ENCODE peak calls at places on chromosomes 6 and 20, in seven cellular contexts. B, U, J, A, Q, L and F are unnamed samples.

GRCh38 chr6:88157106-88157505 is 9.0 kb downstream of the CNR1 start:
- DNase-seq in B (no peak), U (no peak), J (no peak), A (no peak), Q (no peak), L (no peak), F (no peak)

GRCh38 chr6:27592107-27592480 is 119.2 kb upstream of the ZNF184 start:
- DNase-seq in B (no peak), U (no peak), J (no peak), A (no peak), Q (no peak), L (no peak), F (no peak)

GRCh38 chr20:24425523-24425922 is 43.9 kb upstream of the SYNDIG1 start:
- DNase-seq in B (no peak), U (no peak), J (no peak), A (no peak), Q (no peak), L (no peak), F (no peak)

GRCh38 chr6:3221579-3221978 is 5.9 kb downstream of the TUBB2B start:
- DNase-seq in B (no peak), U (no peak), J (no peak), A (no peak), Q (no peak), L (no peak), F (no peak)

GRCh38 chr6:90025418-90026089 is 131.3 kb downstream of the GJA10 start:
- DNase-seq in B (no peak), U (no peak), J (peak; percentile 59), A (no peak), Q (no peak), L (no peak), F (no peak)

GRCh38 chr20:58192567-58192966 is 35.9 kb downstream of the ANKRD60 start:
- DNase-seq in B (no peak), U (no peak), J (peak; percentile 65), A (no peak), Q (no peak), L (no peak), F (no peak)

GRCh38 chr20:19519461-19519860 is 238.6 kb upstream of the RIN2 start:
- DNase-seq in B (no peak), U (no peak), J (no peak), A (no peak), Q (no peak), L (no peak), F (no peak)

GRCh38 chr6:133704371-133704770 is 184.5 kb upstream of the TCF21 start:
- DNase-seq in B (no peak), U (no peak), J (no peak), A (no peak), Q (no peak), L (no peak), F (no peak)

GRCh38 chr6:31462964-31463940 is 34.7 kb upstream of the MICB start:
- DNase-seq in B (peak; percentile 95), U (peak; percentile 96), J (peak; percentile 69), A (peak; percentile 72), Q (peak; percentile 79), L (peak; percentile 96), F (peak; percentile 94)

GRCh38 chr6:100593522-100593921 is 128.8 kb upstream of the SIM1 start:
- DNase-seq in B (no peak), U (no peak), J (no peak), A (no peak), Q (no peak), L (no peak), F (no peak)

GRCh38 chr6:16409531-16410441 is 171.4 kb downstream of the GMPR start:
- DNase-seq in B (peak; percentile 52), U (no peak), J (peak; percentile 72), A (peak; percentile 21), Q (peak; percentile 25), L (peak; percentile 74), F (peak; percentile 85)

GRCh38 chr6:42120895-42121865 is 21.2 kb downstream of the C6orf132 start:
- DNase-seq in B (no peak), U (no peak), J (no peak), A (no peak), Q (no peak), L (peak; percentile 34), F (no peak)

GRCh38 chr20:37624963-37625362 is 68.9 kb upstream of the CTNNBL1 start:
- DNase-seq in B (no peak), U (no peak), J (peak; percentile 48), A (no peak), Q (no peak), L (no peak), F (no peak)

GRCh38 chr6:5025911-5026819 is 22.3 kb upstream of the RPP40 start:
- DNase-seq in B (peak; percentile 44), U (no peak), J (peak; percentile 54), A (no peak), Q (peak; percentile 58), L (peak; percentile 57), F (no peak)

GRCh38 chr20:49870261-49870660 is 45.1 kb downstream of the SPATA2 start:
- DNase-seq in B (no peak), U (no peak), J (no peak), A (no peak), Q (no peak), L (no peak), F (no peak)

GRCh38 chr20:53291548-53291947 is 302.1 kb downstream of the ZNF217 start:
- DNase-seq in B (no peak), U (no peak), J (no peak), A (no peak), Q (no peak), L (no peak), F (no peak)

GRCh38 chr20:4797275-4797674 is 75.6 kb downstream of the PRND start:
- DNase-seq in B (no peak), U (no peak), J (no peak), A (no peak), Q (no peak), L (no peak), F (no peak)

GRCh38 chr6:156791261-156791850 is 14.2 kb downstream of the ARID1B start:
- DNase-seq in B (no peak), U (peak; percentile 72), J (peak; percentile 57), A (no peak), Q (no peak), L (no peak), F (no peak)

GRCh38 chr6:136382676-136383075 is 93.0 kb upstream of the BCLAF1 start:
- DNase-seq in B (no peak), U (no peak), J (no peak), A (no peak), Q (no peak), L (no peak), F (no peak)

GRCh38 chr6:136383271-136383670 is 93.6 kb upstream of the BCLAF1 start:
- DNase-seq in B (no peak), U (no peak), J (no peak), A (no peak), Q (no peak), L (no peak), F (no peak)

DNA sequence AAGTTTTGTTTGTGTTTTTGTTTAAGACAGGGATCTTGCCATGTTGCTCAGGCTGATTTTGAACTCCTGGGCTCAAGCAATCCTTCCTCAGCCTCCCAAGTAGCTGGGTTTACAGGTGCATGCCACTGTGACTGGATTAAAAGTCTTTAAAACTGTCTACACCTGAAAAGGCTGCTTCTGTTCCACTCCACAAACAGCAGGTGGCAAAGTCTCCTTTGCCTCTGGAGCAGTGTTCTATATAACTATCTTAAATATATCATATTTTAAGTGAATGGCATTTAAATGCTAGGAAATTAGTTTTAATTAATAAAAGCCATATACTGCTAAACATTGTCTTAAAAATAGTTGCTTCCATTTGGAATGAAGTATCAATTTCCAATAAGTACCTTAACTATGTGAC is 89.2 kb upstream of the BCLAF1 start:
- DNase-seq in B (no peak), U (no peak), J (no peak), A (no peak), Q (no peak), L (no peak), F (no peak)
- TF ChIP-seq CTCF in B (no peak), U (no peak), J (peak; percentile 23), A (no peak), Q (no peak), L (peak; percentile 40), F (peak; percentile 12)

GRCh38 chr6:117444600-117444999 is 18.9 kb upstream of the ROS1 start:
- DNase-seq in B (no peak), U (no peak), J (no peak), A (no peak), Q (no peak), L (no peak), F (no peak)
- H3K4me1 ChIP-seq in B (peaks cover 7% of the 10 kb centered on the region), U (no peaks in the 10 kb centered on the region), J (peaks cover 23% of the 10 kb centered on the region), A (no peaks in the 10 kb centered on the region), Q (no peaks in the 10 kb centered on the region), L (peaks cover 2% of the 10 kb centered on the region), F (peaks cover 4% of the 10 kb centered on the region)

DNA sequence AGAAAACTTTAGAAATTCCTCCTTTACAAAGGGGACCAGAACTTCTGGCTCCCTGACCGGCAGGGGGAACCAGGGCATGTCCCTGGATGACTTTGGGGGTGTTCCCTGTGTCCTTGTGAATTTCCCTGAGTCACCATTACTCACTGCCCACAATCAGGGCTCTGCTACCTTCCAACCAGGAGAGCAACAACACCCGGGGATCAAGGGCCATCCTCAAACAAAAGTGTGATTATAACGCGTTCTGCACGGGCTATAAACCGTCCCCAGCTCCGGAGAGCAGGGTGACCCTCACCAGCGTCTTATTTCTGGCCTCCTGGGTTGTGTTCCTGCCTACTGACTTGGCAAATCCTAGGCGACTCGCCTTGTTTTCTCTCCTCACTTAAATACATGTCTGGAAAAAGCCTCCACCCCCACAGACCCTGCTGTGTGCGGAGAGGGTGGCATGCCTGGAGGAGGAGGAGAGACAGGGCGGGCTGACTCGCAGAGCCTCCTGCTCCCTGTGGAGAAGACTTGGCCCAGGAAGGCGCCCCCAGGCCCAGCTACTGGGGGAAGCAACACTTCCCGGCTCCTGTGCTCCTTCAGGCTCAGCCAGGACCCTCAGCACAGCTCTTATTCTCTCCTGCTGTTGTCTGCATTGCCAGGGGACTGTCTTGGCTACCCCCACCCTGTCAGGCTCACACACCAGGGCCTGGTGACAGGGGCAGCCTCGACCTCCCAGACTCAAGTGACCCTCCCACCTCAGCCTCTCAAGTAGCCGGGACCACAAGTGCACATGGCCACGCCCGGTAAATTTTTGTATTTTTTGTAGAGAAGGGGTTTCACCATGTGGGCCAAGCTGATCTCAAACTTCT is 54.1 kb downstream of the FGD2 start:
- DNase-seq in B (peak; percentile 65), U (no peak), J (no peak), A (no peak), Q (peak; percentile 76), L (peak; percentile 75), F (no peak)
- TF ChIP-seq EP300 in B (no peak), U (no peak), J (no peak), A (peak; percentile 19), Q (no peak), L (no peak), F (no peak)

DNA sequence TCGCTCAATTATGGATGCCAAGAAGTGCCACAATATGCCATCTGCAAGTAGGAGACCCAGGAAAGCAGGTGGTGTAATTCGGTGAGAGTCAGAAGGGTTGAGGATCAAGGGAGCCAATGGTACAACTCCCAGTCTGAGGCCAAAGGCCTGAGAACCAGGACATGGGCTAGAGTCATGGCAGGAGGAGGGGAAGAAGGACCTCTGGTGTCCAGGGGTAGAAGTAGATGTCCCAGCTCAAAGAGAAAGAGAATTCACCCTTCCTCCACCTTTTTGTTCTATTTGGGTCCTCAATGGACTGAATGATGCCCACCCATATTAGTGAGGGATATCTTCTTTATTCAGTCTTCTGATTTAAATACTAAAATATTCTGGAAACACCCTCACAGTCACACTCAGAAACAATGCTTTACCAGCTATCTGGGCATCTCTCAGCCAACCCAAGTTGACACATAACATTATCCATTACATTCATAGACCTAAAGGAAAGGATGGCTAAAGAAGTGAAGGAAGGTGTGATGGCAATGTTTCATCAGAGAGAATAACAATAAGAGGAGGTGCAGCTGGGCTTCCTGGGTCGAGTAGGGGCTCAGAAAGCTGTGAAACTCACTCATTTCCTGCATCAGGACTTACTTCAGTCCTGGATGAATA is 21.2 kb upstream of the HLA-DQA1 start:
- DNase-seq in B (no peak), U (no peak), J (no peak), A (no peak), Q (no peak), L (no peak), F (no peak)
- TF ChIP-seq CTCF in B (no peak), U (no peak), J (no peak), A (no peak), Q (no peak), L (no peak), F (no peak)